ENCODE peak calls at places on chromosomes 13 and 19, in ten cellular contexts. U is activated gamma-delta T cell treated with anti-CD3 and anti-CD28 coated beads, Interleukin-2, amount 50 U/mL, for 16 hours; C is CD8-positive, alpha-beta T cell; L is SK-MEL-5; E is T-helper 17 cell; K is hepatic stellate cell; N is fibroblast of the conjunctiva; J is NCI-H748 treated with DMSO at 0.1 percent for 48 hours; T is fibroblast of lung; M is EH. A is an unnamed sample.

GRCh38 chr13:25860265-25860664 is 191.6 kb downstream of the SHISA2 start:
- DNase-seq in L (no peak), E (no peak), U (no peak), T (no peak), C (no peak), K (no peak), M (no peak), J (no peak), N (no peak), A (no peak)

GRCh38 chr13:73741111-73741510 is 393.1 kb downstream of the KLF12 start:
- DNase-seq in E (no peak), C (no peak), L (no peak), U (no peak), M (no peak), N (no peak), T (no peak), K (no peak), J (no peak), A (peak)

GRCh38 chr13:111494641-111495040 is 174.2 kb downstream of the TEX29 start:
- DNase-seq in E (no peak), C (no peak), L (no peak), K (no peak), J (no peak), N (no peak), T (no peak), M (no peak), U (no peak), A (no peak)

GRCh38 chr13:77383097-77383496 is 56.2 kb upstream of the MYCBP2 start:
- DNase-seq in M (no peak), J (no peak), K (no peak), T (no peak), N (no peak), L (no peak), E (no peak), C (no peak), U (no peak), A (no peak)

GRCh38 chr13:28582225-28582891 is 76.6 kb upstream of the POMP start:
- DNase-seq in E (no peak), K (no peak), M (peak), N (no peak), T (peak), L (no peak), C (no peak), U (no peak), J (no peak), A (no peak)

GRCh38 chr13:103063376-103063775 is 2.8 kb downstream of the SLC10A2 start:
- DNase-seq in N (no peak), J (no peak), K (no peak), T (no peak), L (no peak), C (no peak), E (no peak), U (no peak), M (no peak), A (no peak)

GRCh38 chr19:7699422-7700127 is 2.4 kb downstream of the FCER2 start:
- DNase-seq in U (no peak), K (no peak), E (no peak), C (no peak), M (no peak), L (no peak), T (no peak), N (no peak), J (no peak), A (no peak)

GRCh38 chr19:31974290-31974689 is 371.1 kb upstream of the ZNF507 start:
- DNase-seq in E (no peak), U (no peak), M (no peak), C (no peak), L (no peak), K (no peak), N (no peak), T (no peak), J (no peak), A (no peak)

GRCh38 chr19:39590265-39590664 is 12.1 kb upstream of the LGALS13 start:
- DNase-seq in E (no peak), K (no peak), N (no peak), J (no peak), T (no peak), U (no peak), M (peak), L (no peak), C (no peak), A (no peak)

GRCh38 chr13:28493740-28494536 is 990 bp downstream of the FLT1 start:
- DNase-seq in T (no peak), J (no peak), M (no peak), E (no peak), U (no peak), C (no peak), N (no peak), L (no peak), K (peak), A (peak)

GRCh38 chr13:114258589-114258988 is 22.8 kb upstream of the UPF3A start:
- DNase-seq in M (no peak), L (no peak), C (no peak), E (no peak), U (no peak), J (no peak), N (no peak), K (no peak), T (no peak), A (no peak)